ENCODE peak calls at places on chromosomes 6 and 20, in four cellular contexts. One of them, this sample, is unnamed.
A peak's percentile ranks its signal among the peaks of the same experiment; 100 is the strongest.

GRCh38 chr6:145025488-145025887 is 709.8 kb downstream of the EPM2A start:
- DNase-seq in non-pigmented ciliary epithelial cell: no peak
- DNase-seq in NCI-H2171: no peak
- DNase-seq in HCT116: no peak
- DNase-seq in this sample: no peak

GRCh38 chr6:37502703-37503485 is 3.2 kb upstream of the CCDC167 start:
- DNase-seq in non-pigmented ciliary epithelial cell: no peak
- DNase-seq in NCI-H2171: peak; percentile 34
- DNase-seq in HCT116: no peak
- DNase-seq in this sample: no peak

GRCh38 chr20:37151529-37151928 is 27.6 kb upstream of the RPN2 start:
- DNase-seq in non-pigmented ciliary epithelial cell: no peak
- DNase-seq in NCI-H2171: no peak
- DNase-seq in HCT116: no peak
- DNase-seq in this sample: no peak

GRCh38 chr6:35140991-35141720 is at the start of gene TCP11:
- DNase-seq in non-pigmented ciliary epithelial cell: no peak
- DNase-seq in NCI-H2171: no peak
- DNase-seq in HCT116: no peak
- DNase-seq in this sample: no peak

GRCh38 chr6:34810936-34811632 is 19.2 kb downstream of the BLTP3A start:
- DNase-seq in non-pigmented ciliary epithelial cell: no peak
- DNase-seq in NCI-H2171: no peak
- DNase-seq in HCT116: peak; percentile 15
- DNase-seq in this sample: no peak

GRCh38 chr6:118718903-118719302 is 67.5 kb upstream of the CEP85L start:
- DNase-seq in non-pigmented ciliary epithelial cell: no peak
- DNase-seq in NCI-H2171: no peak
- DNase-seq in HCT116: no peak
- DNase-seq in this sample: no peak

GRCh38 chr6:166488081-166488685 is 98.3 kb downstream of the RAMACL start:
- DNase-seq in non-pigmented ciliary epithelial cell: peak; percentile 18
- DNase-seq in NCI-H2171: no peak
- DNase-seq in HCT116: no peak
- DNase-seq in this sample: no peak

GRCh38 chr6:169677096-169677495 is 24.7 kb downstream of the WDR27 start:
- DNase-seq in non-pigmented ciliary epithelial cell: no peak
- DNase-seq in NCI-H2171: no peak
- DNase-seq in HCT116: no peak
- DNase-seq in this sample: no peak

GRCh38 chr20:24660651-24661050 is 191.2 kb downstream of the SYNDIG1 start:
- DNase-seq in non-pigmented ciliary epithelial cell: no peak
- DNase-seq in NCI-H2171: no peak
- DNase-seq in HCT116: no peak
- DNase-seq in this sample: no peak

GRCh38 chr6:117270121-117270959 is 5.0 kb downstream of the VGLL2 start:
- DNase-seq in non-pigmented ciliary epithelial cell: no peak
- DNase-seq in NCI-H2171: no peak
- DNase-seq in HCT116: no peak
- DNase-seq in this sample: no peak

GRCh38 chr20:1900321-1900791 is 5.1 kb downstream of the SIRPA start:
- DNase-seq in non-pigmented ciliary epithelial cell: no peak
- DNase-seq in NCI-H2171: peak; percentile 65
- DNase-seq in HCT116: peak; percentile 68
- DNase-seq in this sample: peak; percentile 72

GRCh38 chr6:146017672-146018071 is 11.2 kb upstream of the GRM1 start:
- DNase-seq in non-pigmented ciliary epithelial cell: no peak
- DNase-seq in NCI-H2171: no peak
- DNase-seq in HCT116: no peak
- DNase-seq in this sample: no peak

GRCh38 chr20:8940311-8940710 is 128.6 kb upstream of the PLCB4 start:
- DNase-seq in non-pigmented ciliary epithelial cell: no peak
- DNase-seq in NCI-H2171: no peak
- DNase-seq in HCT116: no peak
- DNase-seq in this sample: no peak

GRCh38 chr6:132964101-132964867 is 149.9 kb downstream of the RPS12 start:
- DNase-seq in non-pigmented ciliary epithelial cell: no peak
- DNase-seq in NCI-H2171: no peak
- DNase-seq in HCT116: no peak
- DNase-seq in this sample: no peak

GRCh38 chr6:73505142-73505541 is 15.7 kb downstream of the EEF1A1 start:
- DNase-seq in non-pigmented ciliary epithelial cell: no peak
- DNase-seq in NCI-H2171: no peak
- DNase-seq in HCT116: no peak
- DNase-seq in this sample: no peak

GRCh38 chr6:10030942-10031537 is 383.8 kb downstream of the TFAP2A start:
- DNase-seq in non-pigmented ciliary epithelial cell: no peak
- DNase-seq in NCI-H2171: no peak
- DNase-seq in HCT116: peak; percentile 31
- DNase-seq in this sample: no peak

GRCh38 chr6:50087231-50087954 is 37.7 kb upstream of the DEFB112 start:
- DNase-seq in non-pigmented ciliary epithelial cell: peak; percentile 20
- DNase-seq in NCI-H2171: no peak
- DNase-seq in HCT116: no peak
- DNase-seq in this sample: no peak

GRCh38 chr6:158938811-158939254 is 61.2 kb downstream of the RSPH3 start:
- DNase-seq in non-pigmented ciliary epithelial cell: no peak
- DNase-seq in NCI-H2171: no peak
- DNase-seq in HCT116: peak; percentile 24
- DNase-seq in this sample: no peak

GRCh38 chr6:145836170-145836569 is 21.6 kb upstream of the FBXO30 start:
- DNase-seq in non-pigmented ciliary epithelial cell: no peak
- DNase-seq in NCI-H2171: no peak
- DNase-seq in HCT116: no peak
- DNase-seq in this sample: no peak

GRCh38 chr6:29909995-29910394 is 32.3 kb upstream of the HLA-A start:
- DNase-seq in non-pigmented ciliary epithelial cell: no peak
- DNase-seq in NCI-H2171: no peak
- DNase-seq in HCT116: no peak
- DNase-seq in this sample: no peak

GRCh38 chr6:147909645-147910044 is 401.2 kb downstream of the SAMD5 start:
- DNase-seq in non-pigmented ciliary epithelial cell: no peak
- DNase-seq in NCI-H2171: no peak
- DNase-seq in HCT116: no peak
- DNase-seq in this sample: no peak

GRCh38 chr20:44017905-44018683 is 103.4 kb downstream of the TOX2 start:
- DNase-seq in non-pigmented ciliary epithelial cell: peak; percentile 79
- DNase-seq in NCI-H2171: peak; percentile 91
- DNase-seq in HCT116: peak; percentile 85
- DNase-seq in this sample: peak; percentile 14

GRCh38 chr20:31630187-31630790 is 7.4 kb upstream of the COX4I2 start:
- DNase-seq in non-pigmented ciliary epithelial cell: no peak
- DNase-seq in NCI-H2171: peak; percentile 97
- DNase-seq in HCT116: no peak
- DNase-seq in this sample: no peak

GRCh38 chr20:49313271-49313670 is 35.4 kb upstream of the ZNFX1 start:
- DNase-seq in non-pigmented ciliary epithelial cell: no peak
- DNase-seq in NCI-H2171: no peak
- DNase-seq in HCT116: no peak
- DNase-seq in this sample: no peak

GRCh38 chr6:36907781-36908180 is 22.0 kb downstream of the C6orf89 start:
- DNase-seq in non-pigmented ciliary epithelial cell: peak; percentile 24
- DNase-seq in NCI-H2171: no peak
- DNase-seq in HCT116: no peak
- DNase-seq in this sample: no peak

GRCh38 chr6:30818426-30818841 is 65.9 kb upstream of the DDR1 start:
- DNase-seq in non-pigmented ciliary epithelial cell: peak; percentile 72
- DNase-seq in NCI-H2171: no peak
- DNase-seq in HCT116: no peak
- DNase-seq in this sample: peak; percentile 58

GRCh38 chr6:391559-392440 is at the start of gene IRF4:
- DNase-seq in non-pigmented ciliary epithelial cell: no peak
- DNase-seq in NCI-H2171: no peak
- DNase-seq in HCT116: no peak
- DNase-seq in this sample: no peak

GRCh38 chr6:148407372-148407771 is 64.7 kb downstream of the SASH1 start:
- DNase-seq in non-pigmented ciliary epithelial cell: peak; percentile 88
- DNase-seq in NCI-H2171: no peak
- DNase-seq in HCT116: no peak
- DNase-seq in this sample: no peak

GRCh38 chr20:14992961-14993360 is 655.5 kb upstream of the FLRT3 start:
- DNase-seq in non-pigmented ciliary epithelial cell: no peak
- DNase-seq in NCI-H2171: no peak
- DNase-seq in HCT116: no peak
- DNase-seq in this sample: no peak

GRCh38 chr6:70753870-70754269 is 86.2 kb downstream of the SMAP1 start:
- DNase-seq in non-pigmented ciliary epithelial cell: no peak
- DNase-seq in NCI-H2171: no peak
- DNase-seq in HCT116: no peak
- DNase-seq in this sample: no peak

This sample was measured in NCI-H460.